ENCODE peak calls at places on chromosomes 11 and 22, in eight cellular contexts. One of them, this sample, is unnamed.
A peak's percentile ranks its signal among the peaks of the same experiment; 100 is the strongest.

GRCh38 chr11:119377112-119377901 is 4.2 kb downstream of the USP2 start:
- DNase-seq in stimulated activated CD8-positive, alpha-beta memory T cell treated with anti-CD3 and anti-CD28 coated beads, Interleukin-15, amount 100 ng/mL, for 24 hours: no peak
- DNase-seq in iris pigment epithelial cell: no peak
- DNase-seq in SK-MEL-5: no peak
- DNase-seq in body of pancreas: peak; percentile 19
- DNase-seq in ovary: no peak
- DNase-seq in GM23248: no peak
- DNase-seq in GM12865: no peak
- DNase-seq in this sample: no peak

GRCh38 chr22:31818481-31819392 is 64.9 kb downstream of the DEPDC5 start:
- DNase-seq in stimulated activated CD8-positive, alpha-beta memory T cell treated with anti-CD3 and anti-CD28 coated beads, Interleukin-15, amount 100 ng/mL, for 24 hours: no peak
- DNase-seq in iris pigment epithelial cell: peak; percentile 69
- DNase-seq in SK-MEL-5: peak; percentile 66
- DNase-seq in body of pancreas: no peak
- DNase-seq in ovary: no peak
- DNase-seq in GM23248: peak; percentile 67
- DNase-seq in GM12865: no peak
- DNase-seq in this sample: no peak

GRCh38 chr22:22372063-22372462 is 127.5 kb downstream of the VPREB1 start:
- DNase-seq in stimulated activated CD8-positive, alpha-beta memory T cell treated with anti-CD3 and anti-CD28 coated beads, Interleukin-15, amount 100 ng/mL, for 24 hours: no peak
- DNase-seq in iris pigment epithelial cell: no peak
- DNase-seq in SK-MEL-5: no peak
- DNase-seq in body of pancreas: no peak
- DNase-seq in ovary: no peak
- DNase-seq in GM23248: no peak
- DNase-seq in GM12865: no peak
- DNase-seq in this sample: no peak

GRCh38 chr11:1219446-1219835 is 3.4 kb upstream of the MUC5B start:
- DNase-seq in stimulated activated CD8-positive, alpha-beta memory T cell treated with anti-CD3 and anti-CD28 coated beads, Interleukin-15, amount 100 ng/mL, for 24 hours: no peak
- DNase-seq in iris pigment epithelial cell: no peak
- DNase-seq in SK-MEL-5: no peak
- DNase-seq in body of pancreas: peak; percentile 9
- DNase-seq in ovary: no peak
- DNase-seq in GM23248: no peak
- DNase-seq in GM12865: no peak
- DNase-seq in this sample: no peak

GRCh38 chr22:36606114-36606513 is 77.1 kb upstream of the EIF3D start:
- DNase-seq in stimulated activated CD8-positive, alpha-beta memory T cell treated with anti-CD3 and anti-CD28 coated beads, Interleukin-15, amount 100 ng/mL, for 24 hours: no peak
- DNase-seq in iris pigment epithelial cell: no peak
- DNase-seq in SK-MEL-5: no peak
- DNase-seq in body of pancreas: peak; percentile 62
- DNase-seq in ovary: no peak
- DNase-seq in GM23248: no peak
- DNase-seq in GM12865: no peak
- DNase-seq in this sample: no peak

GRCh38 chr22:50696799-50697561 is 24.4 kb downstream of the SHANK3 start:
- DNase-seq in stimulated activated CD8-positive, alpha-beta memory T cell treated with anti-CD3 and anti-CD28 coated beads, Interleukin-15, amount 100 ng/mL, for 24 hours: no peak
- DNase-seq in iris pigment epithelial cell: peak; percentile 15
- DNase-seq in SK-MEL-5: peak; percentile 25
- DNase-seq in body of pancreas: peak; percentile 20
- DNase-seq in ovary: no peak
- DNase-seq in GM23248: peak; percentile 65
- DNase-seq in GM12865: no peak
- DNase-seq in this sample: peak; percentile 69

GRCh38 chr22:24563246-24563645 is 7.4 kb downstream of the SNRPD3 start:
- DNase-seq in stimulated activated CD8-positive, alpha-beta memory T cell treated with anti-CD3 and anti-CD28 coated beads, Interleukin-15, amount 100 ng/mL, for 24 hours: no peak
- DNase-seq in iris pigment epithelial cell: no peak
- DNase-seq in SK-MEL-5: no peak
- DNase-seq in body of pancreas: no peak
- DNase-seq in ovary: no peak
- DNase-seq in GM23248: no peak
- DNase-seq in GM12865: no peak
- DNase-seq in this sample: no peak

GRCh38 chr22:32042924-32043323 is at the start of gene SLC5A1:
- DNase-seq in stimulated activated CD8-positive, alpha-beta memory T cell treated with anti-CD3 and anti-CD28 coated beads, Interleukin-15, amount 100 ng/mL, for 24 hours: no peak
- DNase-seq in iris pigment epithelial cell: no peak
- DNase-seq in SK-MEL-5: no peak
- DNase-seq in body of pancreas: peak; percentile 83
- DNase-seq in ovary: no peak
- DNase-seq in GM23248: no peak
- DNase-seq in GM12865: no peak
- DNase-seq in this sample: no peak

GRCh38 chr22:21657361-21658118 is 8.3 kb upstream of the PPIL2 start:
- DNase-seq in stimulated activated CD8-positive, alpha-beta memory T cell treated with anti-CD3 and anti-CD28 coated beads, Interleukin-15, amount 100 ng/mL, for 24 hours: peak; percentile 66
- DNase-seq in iris pigment epithelial cell: peak; percentile 32
- DNase-seq in SK-MEL-5: peak; percentile 61
- DNase-seq in body of pancreas: peak; percentile 86
- DNase-seq in ovary: no peak
- DNase-seq in GM23248: peak; percentile 61
- DNase-seq in GM12865: peak; percentile 88
- DNase-seq in this sample: peak; percentile 87

GRCh38 chr11:11363674-11364073 is 10.6 kb upstream of the CSNK2A3 start:
- DNase-seq in stimulated activated CD8-positive, alpha-beta memory T cell treated with anti-CD3 and anti-CD28 coated beads, Interleukin-15, amount 100 ng/mL, for 24 hours: no peak
- DNase-seq in iris pigment epithelial cell: no peak
- DNase-seq in SK-MEL-5: no peak
- DNase-seq in body of pancreas: no peak
- DNase-seq in ovary: no peak
- DNase-seq in GM23248: no peak
- DNase-seq in GM12865: no peak
- DNase-seq in this sample: no peak

This sample was measured in hepatocyte.